ENCODE peak calls at places on chromosome 10, in seven cellular contexts. One of them, this sample, is unnamed.

GRCh38 chr10:84263716-84264115 is 18.9 kb downstream of the RGR start:
- DNase-seq in gastrocnemius medialis: no peak
- DNase-seq in colonic mucosa: no peak
- DNase-seq in psoas muscle: no peak
- DNase-seq in RWPE1: no peak
- DNase-seq in transverse colon: no peak
- DNase-seq in ovary: no peak
- DNase-seq in this sample: no peak

GRCh38 chr10:6493521-6494451 is 86.3 kb downstream of the PRKCQ start:
- DNase-seq in gastrocnemius medialis: no peak
- DNase-seq in colonic mucosa: no peak
- DNase-seq in psoas muscle: no peak
- DNase-seq in RWPE1: peak; percentile 48
- DNase-seq in transverse colon: no peak
- DNase-seq in ovary: no peak
- DNase-seq in this sample: no peak

GRCh38 chr10:115030483-115031200 is 62.5 kb upstream of the ATRNL1 start:
- DNase-seq in gastrocnemius medialis: no peak
- DNase-seq in colonic mucosa: no peak
- DNase-seq in psoas muscle: no peak
- DNase-seq in RWPE1: no peak
- DNase-seq in transverse colon: no peak
- DNase-seq in ovary: no peak
- DNase-seq in this sample: no peak

GRCh38 chr10:76937056-76937665 is 700.4 kb downstream of the KCNMA1 start:
- DNase-seq in gastrocnemius medialis: no peak
- DNase-seq in colonic mucosa: no peak
- DNase-seq in psoas muscle: no peak
- DNase-seq in RWPE1: no peak
- DNase-seq in transverse colon: no peak
- DNase-seq in ovary: no peak
- DNase-seq in this sample: no peak

GRCh38 chr10:48872234-48872633 is 67.4 kb downstream of the LRRC18 start:
- DNase-seq in gastrocnemius medialis: no peak
- DNase-seq in colonic mucosa: no peak
- DNase-seq in psoas muscle: no peak
- DNase-seq in RWPE1: no peak
- DNase-seq in transverse colon: no peak
- DNase-seq in ovary: no peak
- DNase-seq in this sample: no peak

GRCh38 chr10:9848981-9849380 is 1168.7 kb upstream of the CELF2 start:
- DNase-seq in gastrocnemius medialis: no peak
- DNase-seq in colonic mucosa: no peak
- DNase-seq in psoas muscle: no peak
- DNase-seq in RWPE1: peak; percentile 21
- DNase-seq in transverse colon: no peak
- DNase-seq in ovary: no peak
- DNase-seq in this sample: no peak

GRCh38 chr10:89540550-89540949 is 5.2 kb upstream of the SLC16A12 start:
- DNase-seq in gastrocnemius medialis: no peak
- DNase-seq in colonic mucosa: no peak
- DNase-seq in psoas muscle: no peak
- DNase-seq in RWPE1: peak; percentile 56
- DNase-seq in transverse colon: no peak
- DNase-seq in ovary: no peak
- DNase-seq in this sample: no peak

GRCh38 chr10:86673827-86674581 is 5.7 kb downstream of the LDB3 start:
- DNase-seq in gastrocnemius medialis: peak; percentile 79
- DNase-seq in colonic mucosa: no peak
- DNase-seq in psoas muscle: peak; percentile 89
- DNase-seq in RWPE1: no peak
- DNase-seq in transverse colon: no peak
- DNase-seq in ovary: no peak
- DNase-seq in this sample: no peak

GRCh38 chr10:46306550-46307184 is 19.9 kb downstream of the ANTXRL start:
- DNase-seq in gastrocnemius medialis: no peak
- DNase-seq in colonic mucosa: no peak
- DNase-seq in psoas muscle: no peak
- DNase-seq in RWPE1: no peak
- DNase-seq in transverse colon: no peak
- DNase-seq in ovary: no peak
- DNase-seq in this sample: no peak

GRCh38 chr10:1166101-1166827 is 110.1 kb downstream of the WDR37 start:
- DNase-seq in gastrocnemius medialis: no peak
- DNase-seq in colonic mucosa: no peak
- DNase-seq in psoas muscle: no peak
- DNase-seq in RWPE1: no peak
- DNase-seq in transverse colon: no peak
- DNase-seq in ovary: no peak
- DNase-seq in this sample: no peak

GRCh38 chr10:116038259-116038658 is 234.7 kb downstream of the GFRA1 start:
- DNase-seq in gastrocnemius medialis: peak; percentile 52
- DNase-seq in colonic mucosa: peak; percentile 32
- DNase-seq in psoas muscle: peak; percentile 74
- DNase-seq in RWPE1: no peak
- DNase-seq in transverse colon: peak; percentile 20
- DNase-seq in ovary: no peak
- DNase-seq in this sample: peak; percentile 78

GRCh38 chr10:53697038-53697437 is 924.5 kb upstream of the MBL2 start:
- DNase-seq in gastrocnemius medialis: no peak
- DNase-seq in colonic mucosa: no peak
- DNase-seq in psoas muscle: no peak
- DNase-seq in RWPE1: peak; percentile 51
- DNase-seq in transverse colon: no peak
- DNase-seq in ovary: no peak
- DNase-seq in this sample: no peak

GRCh38 chr10:73529089-73529832 is 33.4 kb upstream of the PPP3CB start:
- DNase-seq in gastrocnemius medialis: peak; percentile 15
- DNase-seq in colonic mucosa: peak; percentile 63
- DNase-seq in psoas muscle: no peak
- DNase-seq in RWPE1: peak; percentile 63
- DNase-seq in transverse colon: peak; percentile 46
- DNase-seq in ovary: no peak
- DNase-seq in this sample: no peak

GRCh38 chr10:45374451-45375052 is 536 bp downstream of the ALOX5 start:
- DNase-seq in gastrocnemius medialis: no peak
- DNase-seq in colonic mucosa: no peak
- DNase-seq in psoas muscle: no peak
- DNase-seq in RWPE1: peak; percentile 26
- DNase-seq in transverse colon: no peak
- DNase-seq in ovary: no peak
- DNase-seq in this sample: no peak

GRCh38 chr10:55550241-55550640 is 749.2 kb upstream of the PCDH15 start:
- DNase-seq in gastrocnemius medialis: no peak
- DNase-seq in colonic mucosa: no peak
- DNase-seq in psoas muscle: no peak
- DNase-seq in RWPE1: peak; percentile 3
- DNase-seq in transverse colon: no peak
- DNase-seq in ovary: no peak
- DNase-seq in this sample: no peak

GRCh38 chr10:46526682-46527038 is 29.8 kb downstream of the GPRIN2 start:
- DNase-seq in gastrocnemius medialis: no peak
- DNase-seq in colonic mucosa: no peak
- DNase-seq in psoas muscle: peak; percentile 46
- DNase-seq in RWPE1: peak; percentile 75
- DNase-seq in transverse colon: peak; percentile 36
- DNase-seq in ovary: peak; percentile 39
- DNase-seq in this sample: no peak

GRCh38 chr10:4034907-4035581 is 250.0 kb upstream of the KLF6 start:
- DNase-seq in gastrocnemius medialis: no peak
- DNase-seq in colonic mucosa: no peak
- DNase-seq in psoas muscle: no peak
- DNase-seq in RWPE1: no peak
- DNase-seq in transverse colon: peak; percentile 22
- DNase-seq in ovary: no peak
- DNase-seq in this sample: no peak

GRCh38 chr10:18949391-18949790 is 99.2 kb upstream of the MALRD1 start:
- DNase-seq in gastrocnemius medialis: no peak
- DNase-seq in colonic mucosa: no peak
- DNase-seq in psoas muscle: no peak
- DNase-seq in RWPE1: no peak
- DNase-seq in transverse colon: no peak
- DNase-seq in ovary: no peak
- DNase-seq in this sample: no peak

GRCh38 chr10:118927317-118927716 is 102.2 kb upstream of the NANOS1 start:
- DNase-seq in gastrocnemius medialis: no peak
- DNase-seq in colonic mucosa: no peak
- DNase-seq in psoas muscle: no peak
- DNase-seq in RWPE1: no peak
- DNase-seq in transverse colon: no peak
- DNase-seq in ovary: no peak
- DNase-seq in this sample: no peak

GRCh38 chr10:52066383-52066782 is 247.7 kb upstream of the DKK1 start:
- DNase-seq in gastrocnemius medialis: no peak
- DNase-seq in colonic mucosa: no peak
- DNase-seq in psoas muscle: no peak
- DNase-seq in RWPE1: no peak
- DNase-seq in transverse colon: no peak
- DNase-seq in ovary: no peak
- DNase-seq in this sample: no peak

DNA sequence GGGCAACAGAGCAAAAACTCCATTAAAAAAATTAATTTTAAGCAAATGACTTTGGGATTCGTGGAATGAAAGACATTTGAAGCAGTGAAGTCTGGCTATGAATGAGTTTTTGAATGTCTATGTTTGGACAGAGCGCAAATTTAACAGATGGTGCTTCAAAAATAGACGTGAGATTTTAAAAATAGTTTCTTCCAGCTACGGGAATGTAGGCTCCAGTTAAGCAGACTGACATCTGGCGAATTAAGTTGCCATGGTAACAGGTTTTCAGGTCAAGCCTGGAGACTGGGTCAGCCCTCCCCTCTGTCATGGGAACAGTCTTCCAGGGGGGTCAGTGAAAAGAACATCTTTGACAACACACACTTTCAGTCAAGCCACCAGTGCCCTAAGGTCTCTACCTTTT is 62.0 kb downstream of the MYOF start:
- DNase-seq in gastrocnemius medialis: no peak
- DNase-seq in colonic mucosa: no peak
- DNase-seq in psoas muscle: no peak
- DNase-seq in RWPE1: no peak
- DNase-seq in transverse colon: no peak
- DNase-seq in ovary: no peak
- DNase-seq in this sample: no peak
- H3K27ac ChIP-seq in gastrocnemius medialis: peak overlapping the region; percentile 41
- H3K27ac ChIP-seq in colonic mucosa: no peak overlapping the region
- H3K27ac ChIP-seq in psoas muscle: no peak overlapping the region
- H3K27ac ChIP-seq in RWPE1: no peak overlapping the region
- H3K27ac ChIP-seq in transverse colon: peak overlapping the region; percentile 36
- H3K27ac ChIP-seq in ovary: no peak overlapping the region
- H3K27ac ChIP-seq in this sample: peak overlapping the region; percentile 82

DNA sequence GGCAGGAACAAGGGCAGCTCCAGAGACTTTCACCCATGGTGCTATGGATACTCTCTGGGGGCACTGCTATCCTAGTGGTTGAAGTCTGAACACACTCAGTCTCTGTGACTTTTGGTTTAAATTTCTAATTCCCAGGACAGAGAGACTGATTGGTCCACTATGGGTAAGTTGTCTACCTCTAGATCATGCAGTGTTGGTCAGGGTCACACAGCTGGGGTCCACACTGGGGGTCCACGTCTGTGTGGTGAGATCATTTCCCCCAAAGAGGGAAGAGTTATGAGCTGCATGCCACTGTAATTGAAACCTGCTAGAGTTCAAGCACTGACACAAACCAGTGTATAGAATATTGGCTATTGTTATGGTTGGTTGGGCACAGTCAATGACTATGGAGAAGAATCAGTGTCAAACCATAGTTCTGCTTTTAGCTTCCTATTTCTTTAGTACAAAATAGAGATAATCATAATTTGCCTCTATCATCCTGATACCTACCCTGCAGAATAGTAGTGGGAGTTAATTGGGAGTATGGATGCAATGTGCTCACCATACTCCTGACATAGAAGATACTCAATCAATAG is 101.6 kb downstream of the PRTFDC1 start:
- DNase-seq in gastrocnemius medialis: no peak
- DNase-seq in colonic mucosa: no peak
- DNase-seq in psoas muscle: no peak
- DNase-seq in RWPE1: no peak
- DNase-seq in transverse colon: no peak
- DNase-seq in ovary: no peak
- DNase-seq in this sample: no peak
- TF ChIP-seq CTCF in gastrocnemius medialis: no peak
- TF ChIP-seq CTCF in colonic mucosa: no peak
- TF ChIP-seq CTCF in psoas muscle: no peak
- TF ChIP-seq CTCF in RWPE1: no peak
- TF ChIP-seq CTCF in transverse colon: no peak
- TF ChIP-seq CTCF in ovary: no peak
- TF ChIP-seq CTCF in this sample: no peak

GRCh38 chr10:16967000-16967865 is 150.0 kb upstream of the RSU1 start:
- DNase-seq in gastrocnemius medialis: no peak
- DNase-seq in colonic mucosa: no peak
- DNase-seq in psoas muscle: no peak
- DNase-seq in RWPE1: no peak
- DNase-seq in transverse colon: no peak
- DNase-seq in ovary: no peak
- DNase-seq in this sample: no peak

GRCh38 chr10:16967866-16968721 is 150.9 kb upstream of the RSU1 start:
- DNase-seq in gastrocnemius medialis: no peak
- DNase-seq in colonic mucosa: no peak
- DNase-seq in psoas muscle: no peak
- DNase-seq in RWPE1: peak; percentile 9
- DNase-seq in transverse colon: peak; percentile 24
- DNase-seq in ovary: peak; percentile 62
- DNase-seq in this sample: no peak

GRCh38 chr10:16965740-16966447 is 148.7 kb upstream of the RSU1 start:
- DNase-seq in gastrocnemius medialis: no peak
- DNase-seq in colonic mucosa: no peak
- DNase-seq in psoas muscle: no peak
- DNase-seq in RWPE1: peak; percentile 82
- DNase-seq in transverse colon: peak; percentile 21
- DNase-seq in ovary: no peak
- DNase-seq in this sample: peak; percentile 84

GRCh38 chr10:16965242-16965620 is 148.0 kb upstream of the RSU1 start:
- DNase-seq in gastrocnemius medialis: no peak
- DNase-seq in colonic mucosa: no peak
- DNase-seq in psoas muscle: no peak
- DNase-seq in RWPE1: no peak
- DNase-seq in transverse colon: no peak
- DNase-seq in ovary: no peak
- DNase-seq in this sample: no peak

GRCh38 chr10:16968722-16969055 is 151.5 kb upstream of the RSU1 start:
- DNase-seq in gastrocnemius medialis: no peak
- DNase-seq in colonic mucosa: no peak
- DNase-seq in psoas muscle: no peak
- DNase-seq in RWPE1: no peak
- DNase-seq in transverse colon: no peak
- DNase-seq in ovary: no peak
- DNase-seq in this sample: no peak
- H3K27ac ChIP-seq in gastrocnemius medialis: no peak overlapping the region
- H3K27ac ChIP-seq in colonic mucosa: peak overlapping the region; percentile 53
- H3K27ac ChIP-seq in psoas muscle: no peak overlapping the region
- H3K27ac ChIP-seq in RWPE1: no peak overlapping the region
- H3K27ac ChIP-seq in transverse colon: peak overlapping the region; percentile 70
- H3K27ac ChIP-seq in ovary: no peak overlapping the region
- H3K27ac ChIP-seq in this sample: peak overlapping the region; percentile 48

DNA sequence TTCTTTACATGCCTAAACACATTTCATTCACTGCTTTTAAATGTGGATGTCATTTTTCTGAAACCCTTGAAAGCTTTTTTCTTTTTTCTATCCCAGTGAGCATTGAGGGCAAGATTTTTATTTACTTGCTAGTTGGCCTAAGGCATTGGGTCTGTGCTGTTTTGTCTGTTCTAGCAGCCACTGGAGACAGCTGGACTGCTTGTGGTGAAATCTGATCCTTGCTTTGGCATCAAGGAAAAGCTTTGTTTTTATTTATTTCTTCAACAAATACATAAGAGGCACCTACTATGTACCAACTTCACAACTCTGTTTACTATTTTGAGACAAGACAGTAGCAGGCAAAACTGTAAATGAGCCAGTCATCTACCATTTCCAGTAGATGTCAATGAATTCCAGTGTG is 28.4 kb upstream of the PDLIM1 start:
- DNase-seq in gastrocnemius medialis: peak; percentile 41
- DNase-seq in colonic mucosa: no peak
- DNase-seq in psoas muscle: no peak
- DNase-seq in RWPE1: no peak
- DNase-seq in transverse colon: no peak
- DNase-seq in ovary: no peak
- DNase-seq in this sample: no peak
- TF ChIP-seq CTCF in gastrocnemius medialis: no peak
- TF ChIP-seq CTCF in colonic mucosa: no peak
- TF ChIP-seq CTCF in psoas muscle: no peak
- TF ChIP-seq CTCF in RWPE1: no peak
- TF ChIP-seq CTCF in transverse colon: no peak
- TF ChIP-seq CTCF in ovary: no peak
- TF ChIP-seq CTCF in this sample: no peak

This sample was measured in ascending aorta.